ENCODE peak calls at places on chromosomes 6 and 20, in five cellular contexts. N is astrocyte of the spinal cord, B is activated B cell treated with CpG ODN at 0.5 μM for 24 hours, R is WTC11, W is cardiac fibroblast. M is an unnamed sample.

GRCh38 chr20:8860011-8860495 is 208.8 kb upstream of the PLCB4 start:
- DNase-seq in B (no peak), N (peak; percentile 88), W (peak; percentile 90), R (no peak), M (no peak)

GRCh38 chr20:46757754-46758678 is 48.6 kb downstream of the SLC2A10 start:
- DNase-seq in B (no peak), N (peak; percentile 55), W (peak; percentile 65), R (peak; percentile 74), M (no peak)

GRCh38 chr6:95203153-95203754 is 374.1 kb upstream of the MANEA start:
- DNase-seq in R (peak; percentile 38), W (peak; percentile 61), B (no peak), N (peak; percentile 38), M (no peak)

GRCh38 chr6:113645576-113645970 is 211.6 kb upstream of the MARCKS start:
- DNase-seq in N (peak; percentile 82), W (peak; percentile 90), R (no peak), B (no peak), M (no peak)

GRCh38 chr6:155765275-155766194 is 309.9 kb upstream of the NOX3 start:
- DNase-seq in B (no peak), R (no peak), W (peak; percentile 71), N (peak; percentile 49), M (no peak)

GRCh38 chr20:8946036-8946926 is 122.6 kb upstream of the PLCB4 start:
- DNase-seq in N (no peak), R (no peak), W (no peak), B (no peak), M (no peak)

GRCh38 chr20:29123861-29124260 is 2133.6 kb upstream of the DEFB115 start:
- DNase-seq in N (no peak), W (no peak), B (no peak), R (no peak), M (no peak)

GRCh38 chr20:1267809-1268374 is 1.8 kb downstream of the SNPH start:
- DNase-seq in R (no peak), B (no peak), W (no peak), N (no peak), M (no peak)

GRCh38 chr6:45655630-45656422 is 278.1 kb upstream of the SUPT3H start:
- DNase-seq in N (peak; percentile 100), W (peak; percentile 99), B (no peak), R (no peak), M (no peak)

GRCh38 chr6:52213127-52213526 is 27.0 kb downstream of the IL17A start:
- DNase-seq in R (no peak), W (no peak), B (no peak), N (no peak), M (no peak)
- TF ChIP-seq CTCF in R (no peak), W (no peak), B (no peak), N (no peak), M (no peak)

GRCh38 chr6:103122766-103123601 is 1729.5 kb downstream of the GRIK2 start:
- DNase-seq in R (peak; percentile 87), N (peak; percentile 58), W (peak; percentile 25), B (no peak), M (no peak)
- TF ChIP-seq CTCF in R (peak; percentile 62), N (peak; percentile 67), W (peak; percentile 14), B (no peak), M (no peak)

GRCh38 chr6:41097467-41098090 is 24.8 kb downstream of the NFYA start:
- DNase-seq in R (no peak), N (peak; percentile 71), W (peak; percentile 69), B (no peak), M (no peak)

GRCh38 chr6:41093729-41094128 is 21.0 kb downstream of the NFYA start:
- DNase-seq in W (peak; percentile 25), R (no peak), B (no peak), N (no peak), M (no peak)

GRCh38 chr6:41088451-41088850 is 15.7 kb downstream of the NFYA start:
- DNase-seq in B (no peak), R (no peak), W (no peak), N (peak; percentile 4), M (no peak)

GRCh38 chr6:41090841-41091761 is 18.3 kb downstream of the NFYA start:
- DNase-seq in N (no peak), W (no peak), B (no peak), R (no peak), M (no peak)

GRCh38 chr6:41092421-41093140 is 19.8 kb downstream of the NFYA start:
- DNase-seq in R (no peak), N (peak; percentile 20), W (peak; percentile 47), B (no peak), M (no peak)
- TF ChIP-seq CTCF in R (no peak), N (peak; percentile 50), W (peak; percentile 47), B (no peak), M (no peak)

GRCh38 chr6:90610291-90610670 is 23.4 kb upstream of the MAP3K7 start:
- DNase-seq in W (peak; percentile 24), B (no peak), N (peak; percentile 28), R (no peak), M (no peak)

GRCh38 chr6:90611543-90611864 is 24.6 kb upstream of the MAP3K7 start:
- DNase-seq in N (no peak), B (no peak), W (no peak), R (no peak), M (no peak)

GRCh38 chr6:90605749-90606344 is 19.0 kb upstream of the MAP3K7 start:
- DNase-seq in R (no peak), W (no peak), B (no peak), N (no peak), M (no peak)

GRCh38 chr6:90611996-90612690 is 25.3 kb upstream of the MAP3K7 start:
- DNase-seq in B (no peak), N (no peak), W (no peak), R (no peak), M (no peak)

GRCh38 chr6:90610671-90611542 is 24.0 kb upstream of the MAP3K7 start:
- DNase-seq in W (peak; percentile 33), N (peak; percentile 40), R (peak; percentile 68), B (peak; percentile 30), M (no peak)
- TF ChIP-seq CTCF in W (no peak), N (peak; percentile 3), R (no peak), B (no peak), M (no peak)

GRCh38 chr20:36951977-36952738 is 650 bp upstream of the SAMHD1 start:
- DNase-seq in N (no peak), W (no peak), R (no peak), B (no peak), M (no peak)

GRCh38 chr20:36950432-36951197 is 893 bp downstream of the SAMHD1 start:
- DNase-seq in B (no peak), W (peak; percentile 16), N (no peak), R (peak; percentile 25), M (no peak)

GRCh38 chr20:36956674-36957073 is 5.2 kb upstream of the SAMHD1 start:
- DNase-seq in N (no peak), R (no peak), W (no peak), B (no peak), M (no peak)

DNA sequence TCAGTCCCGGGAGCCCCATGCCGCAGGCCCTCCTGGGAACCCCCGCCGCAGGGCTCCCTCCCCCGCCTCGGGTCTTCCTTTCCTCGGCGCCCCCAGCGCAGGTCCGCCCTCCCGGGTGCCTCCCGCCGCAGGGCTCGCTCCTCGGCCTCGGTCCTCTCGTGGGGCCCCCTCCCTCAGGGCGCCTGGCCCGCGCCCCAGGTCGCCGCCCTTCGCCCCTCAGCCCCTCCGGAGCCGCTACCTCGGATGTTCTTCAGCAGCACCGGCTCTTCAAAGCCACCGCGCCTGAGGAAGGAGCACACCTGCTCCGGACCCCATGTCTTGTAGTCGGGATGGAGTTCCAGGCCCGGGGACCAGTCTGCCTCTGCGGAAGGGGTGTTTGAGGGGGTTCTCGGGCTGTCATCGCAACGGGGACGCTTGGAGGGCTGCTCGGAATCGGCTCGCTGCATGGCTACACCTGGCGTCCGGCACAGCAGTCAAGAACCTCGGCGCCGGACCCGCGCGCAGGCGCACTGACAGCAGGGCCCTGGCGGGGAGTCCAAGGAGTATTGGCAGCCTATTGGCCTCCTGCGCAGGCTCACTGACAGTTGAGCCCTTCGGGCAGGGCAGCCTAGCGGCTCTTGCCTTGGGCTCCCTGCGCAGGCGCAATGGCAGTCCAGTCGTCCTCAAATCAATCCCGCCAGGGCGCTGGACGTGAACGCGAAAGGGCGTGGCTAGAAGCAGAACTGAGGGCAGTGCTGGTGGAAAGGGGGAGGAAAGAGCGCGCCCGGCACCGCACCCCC is at the start of gene SAMHD1:
- DNase-seq in W (peak; percentile 98), B (peak; percentile 85), R (peak; percentile 97), N (peak; percentile 97), M (peak; percentile 61)
- TF ChIP-seq CTCF in W (peak; percentile 4), B (no peak), R (no peak), N (no peak), M (no peak)

GRCh38 chr6:2351807-2352431 is 106.5 kb upstream of the GMDS start:
- DNase-seq in R (no peak), W (peak; percentile 84), N (peak; percentile 71), B (no peak), M (no peak)

GRCh38 chr6:2351090-2351489 is 105.7 kb upstream of the GMDS start:
- DNase-seq in N (no peak), B (no peak), W (no peak), R (no peak), M (no peak)

GRCh38 chr6:2355155-2355554 is 109.8 kb upstream of the GMDS start:
- DNase-seq in W (no peak), R (no peak), N (no peak), B (no peak), M (no peak)

GRCh38 chr6:2353412-2354137 is 108.2 kb upstream of the GMDS start:
- DNase-seq in N (peak; percentile 80), W (peak; percentile 90), R (peak; percentile 71), B (no peak), M (no peak)

DNA sequence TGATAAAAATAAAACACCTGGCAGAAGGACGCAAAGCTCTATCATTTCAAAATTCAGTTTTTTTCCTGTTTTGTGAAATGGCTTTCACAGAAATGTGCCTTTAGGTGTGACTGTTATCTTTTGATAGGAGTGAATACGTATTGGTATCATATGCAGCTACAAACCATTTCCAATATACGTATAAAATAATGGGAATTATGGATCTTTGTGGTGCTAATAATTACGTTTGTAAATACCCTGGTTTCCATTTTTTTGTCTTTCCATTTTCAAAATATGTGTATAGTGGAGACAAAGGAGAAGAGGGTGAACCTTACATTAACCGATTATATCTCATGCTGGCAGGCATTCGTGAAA is 108.7 kb upstream of the GMDS start:
- DNase-seq in W (no peak), B (no peak), N (no peak), R (no peak), M (no peak)
- TF ChIP-seq CTCF in W (no peak), B (no peak), N (no peak), R (no peak), M (no peak)

DNA sequence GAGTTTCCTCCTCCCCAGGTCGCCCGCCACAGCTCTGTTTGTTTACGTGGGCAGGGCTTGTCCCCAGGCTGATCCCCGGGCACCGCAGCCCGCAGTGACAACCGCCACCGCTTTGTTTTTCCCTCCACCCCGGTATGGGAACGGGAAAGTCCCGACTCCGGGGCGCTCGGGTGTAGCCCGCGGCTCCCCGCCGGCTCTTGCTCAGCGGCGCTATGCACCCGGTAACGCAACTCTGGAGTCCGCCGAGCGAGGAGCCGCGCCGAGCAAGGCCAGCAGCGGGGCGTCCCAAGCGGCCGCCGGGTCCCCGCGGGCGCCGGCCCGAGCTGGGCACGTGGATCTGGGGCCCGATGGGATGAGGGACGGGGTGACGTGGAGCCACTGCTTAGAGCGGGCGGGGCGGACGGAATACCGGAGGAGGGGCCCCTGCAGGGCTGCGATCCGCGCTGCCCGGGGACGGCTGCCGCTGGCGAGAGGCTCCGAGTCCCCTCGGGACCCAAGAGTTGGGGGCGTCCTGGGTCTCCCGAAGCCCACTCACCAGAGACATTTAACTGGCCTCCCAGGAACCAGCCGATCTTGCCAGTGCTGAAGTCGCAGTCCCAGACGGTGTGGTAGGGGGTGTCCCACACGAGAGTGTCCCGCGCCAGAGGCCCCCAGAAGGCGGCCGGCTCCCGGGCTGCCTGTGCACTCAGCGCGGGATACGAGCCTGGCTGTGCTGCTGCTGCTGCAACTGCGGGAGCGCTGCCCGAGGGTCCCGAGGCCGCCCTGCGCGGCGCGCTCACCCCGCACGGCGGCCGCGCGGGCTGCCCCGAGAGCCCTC is 497 bp downstream of the ACSS1 start:
- DNase-seq in N (peak; percentile 19), W (peak; percentile 40), R (peak; percentile 54), B (peak; percentile 72), M (no peak)
- TF ChIP-seq CTCF in N (no peak), W (no peak), R (no peak), B (no peak), M (no peak)